ENCODE peak calls at places on chromosomes 4 and X, in eight cellular contexts. Z, A, O, J, H, G, L and M are unnamed samples.

GRCh38 chrX:150438165-150438564 is 75.0 kb downstream of the MAMLD1 start:
- DNase-seq in H (no peak), A (peak), J (peak), Z (no peak), L (no peak), G (no peak), O (no peak), M (no peak)

GRCh38 chrX:150841466-150842197 is 56.8 kb downstream of the CD99L2 start:
- DNase-seq in O (no peak), Z (no peak), A (peak), G (no peak), H (no peak), J (peak), L (no peak), M (no peak)

GRCh38 chrX:134727363-134727762 is 69.1 kb upstream of the PLAC1 start:
- DNase-seq in O (no peak), L (no peak), A (peak), H (no peak), G (no peak), J (peak), Z (no peak), M (no peak)

GRCh38 chrX:140502491-140503229 is 2.2 kb downstream of the SOX3 start:
- DNase-seq in L (no peak), G (no peak), O (no peak), Z (no peak), A (no peak), J (no peak), H (no peak), M (no peak)

GRCh38 chr4:48602222-48602621 is 112.2 kb downstream of the ZAR1 start:
- DNase-seq in A (peak), L (no peak), H (peak), J (peak), Z (no peak), G (no peak), O (no peak), M (no peak)

GRCh38 chr4:4424499-4425115 is 37.7 kb downstream of the NSG1 start:
- DNase-seq in J (no peak), L (no peak), O (no peak), G (no peak), Z (no peak), A (no peak), H (no peak), M (no peak)

GRCh38 chr4:141302926-141303325 is 82.2 kb downstream of the ZNF330 start:
- DNase-seq in A (no peak), L (no peak), J (no peak), O (no peak), Z (no peak), H (no peak), G (no peak), M (no peak)

GRCh38 chr4:38565271-38566199 is 98.5 kb upstream of the KLF3 start:
- DNase-seq in J (peak), A (peak), G (peak), Z (no peak), O (no peak), L (peak), H (no peak), M (no peak)

GRCh38 chr4:173332963-173333657 is 1.0 kb downstream of the HMGB2 start:
- DNase-seq in L (no peak), A (peak), J (peak), O (no peak), Z (no peak), G (no peak), H (no peak), M (no peak)

GRCh38 chrX:48071064-48071985 is at the start of gene ZNF630:
- DNase-seq in O (peak), H (no peak), A (peak), Z (peak), G (peak), J (peak), L (peak), M (peak)

GRCh38 chr4:10457255-10457801 is at the start of gene ZNF518B:
- DNase-seq in Z (peak), O (peak), L (no peak), G (peak), H (no peak), J (peak), A (peak), M (peak)

GRCh38 chr4:24321151-24321550 is 263.2 kb downstream of the DHX15 start:
- DNase-seq in J (no peak), L (no peak), Z (no peak), G (no peak), A (peak), O (no peak), H (peak), M (no peak)

GRCh38 chr4:24195976-24196736 is 306.3 kb upstream of the PPARGC1A start:
- DNase-seq in A (no peak), Z (no peak), J (peak), O (no peak), L (no peak), G (no peak), H (no peak), M (no peak)

GRCh38 chrX:83658731-83659130 is 150.6 kb downstream of the POU3F4 start:
- DNase-seq in G (no peak), Z (no peak), H (no peak), J (no peak), O (no peak), L (no peak), A (no peak), M (no peak)

GRCh38 chr4:89276296-89276695 is 31.3 kb downstream of the GPRIN3 start:
- DNase-seq in A (no peak), H (no peak), J (no peak), O (no peak), Z (no peak), G (no peak), L (no peak), M (no peak)

GRCh38 chr4:6380746-6381411 is 91.5 kb downstream of the PPP2R2C start:
- DNase-seq in H (no peak), O (peak), G (no peak), Z (no peak), A (no peak), J (no peak), L (no peak), M (no peak)

GRCh38 chrX:152343306-152343705 is 107.8 kb downstream of the GABRA3 start:
- DNase-seq in L (no peak), G (no peak), O (no peak), J (no peak), H (no peak), Z (no peak), A (peak), M (no peak)

GRCh38 chrX:72269671-72270251 is 7.3 kb downstream of the RPS4X start:
- DNase-seq in H (peak), J (peak), L (no peak), O (peak), G (no peak), A (peak), Z (no peak), M (no peak)

GRCh38 chr4:2837904-2838496 is 5.6 kb upstream of the ADD1 start:
- DNase-seq in J (peak), G (peak), L (no peak), O (peak), Z (peak), A (peak), H (no peak), M (no peak)

GRCh38 chr4:3046149-3046548 is 28.2 kb downstream of the HTT-AS start:
- DNase-seq in Z (no peak), G (no peak), O (no peak), L (no peak), H (no peak), A (no peak), J (no peak), M (no peak)

GRCh38 chr4:15344041-15344440 is 83.8 kb upstream of the C1QTNF7 start:
- DNase-seq in G (no peak), H (peak), L (no peak), O (no peak), J (peak), A (peak), Z (no peak), M (no peak)

GRCh38 chr4:19532120-19532848 is 719.4 kb upstream of the SLIT2 start:
- DNase-seq in J (peak), H (peak), Z (no peak), G (no peak), L (no peak), O (no peak), A (no peak), M (no peak)

GRCh38 chrX:28920554-28920953 is 333.3 kb downstream of the IL1RAPL1 start:
- DNase-seq in L (no peak), J (peak), G (no peak), O (no peak), Z (no peak), H (no peak), A (no peak), M (no peak)

GRCh38 chr4:5827108-5828004 is 65.5 kb downstream of the CRMP1 start:
- DNase-seq in Z (no peak), J (peak), G (no peak), O (no peak), H (no peak), L (no peak), A (peak), M (no peak)

GRCh38 chrX:123184199-123184857 is at the start of gene GRIA3:
- DNase-seq in O (peak), Z (peak), G (peak), L (no peak), A (peak), H (no peak), J (no peak), M (no peak)

GRCh38 chr4:41455215-41455614 is 82.7 kb upstream of the LIMCH1 start:
- DNase-seq in A (no peak), L (no peak), G (no peak), Z (no peak), H (no peak), J (no peak), O (no peak), M (no peak)

GRCh38 chr4:158035662-158036195 is 137.1 kb downstream of the GASK1B start:
- DNase-seq in G (no peak), L (no peak), H (no peak), A (no peak), Z (no peak), O (no peak), J (no peak), M (no peak)

DNA sequence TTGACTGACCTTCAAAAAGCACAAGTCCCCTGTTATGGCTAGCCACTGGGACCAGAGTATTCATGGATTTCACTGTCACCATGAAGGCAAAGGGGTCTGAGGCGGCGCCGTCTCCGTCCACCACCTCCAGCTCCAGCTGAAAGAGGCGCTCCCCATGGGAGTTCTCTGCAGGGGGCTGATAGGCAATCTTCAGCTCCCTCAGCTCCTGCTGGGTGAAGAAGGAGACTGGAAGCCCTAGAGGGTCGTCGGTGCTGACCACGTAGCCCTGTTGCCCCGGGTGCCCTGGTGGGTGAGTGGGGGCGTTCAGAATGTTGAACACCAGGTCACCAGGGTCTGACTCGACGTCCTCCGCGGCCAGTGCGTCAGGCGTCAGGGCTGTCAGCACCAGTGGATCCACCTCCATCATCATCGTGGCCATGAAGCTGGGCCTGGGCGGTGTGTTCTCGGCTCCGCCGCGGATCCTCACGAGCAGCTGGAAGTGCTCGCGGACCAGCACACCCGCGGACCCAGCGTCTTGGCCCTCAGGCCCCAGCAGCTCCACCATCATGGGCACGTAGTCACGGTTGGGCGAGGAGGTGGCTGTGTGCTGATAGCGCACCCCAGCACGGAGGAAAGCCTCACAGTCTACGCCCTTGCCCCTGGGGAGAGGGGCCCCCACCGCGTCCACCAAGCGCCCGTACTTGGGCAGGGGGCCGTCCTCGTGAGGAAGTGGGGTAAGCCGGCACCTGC is 980 bp downstream of the FREM3 start:
- DNase-seq in A (no peak), Z (no peak), H (no peak), G (no peak), O (no peak), L (no peak), J (no peak), M (no peak)
- H3K4me3 ChIP-seq in A (no peak), Z (peak), H (no peak), G (peak), O (peak), L (peak), J (no peak), M (peak)

DNA sequence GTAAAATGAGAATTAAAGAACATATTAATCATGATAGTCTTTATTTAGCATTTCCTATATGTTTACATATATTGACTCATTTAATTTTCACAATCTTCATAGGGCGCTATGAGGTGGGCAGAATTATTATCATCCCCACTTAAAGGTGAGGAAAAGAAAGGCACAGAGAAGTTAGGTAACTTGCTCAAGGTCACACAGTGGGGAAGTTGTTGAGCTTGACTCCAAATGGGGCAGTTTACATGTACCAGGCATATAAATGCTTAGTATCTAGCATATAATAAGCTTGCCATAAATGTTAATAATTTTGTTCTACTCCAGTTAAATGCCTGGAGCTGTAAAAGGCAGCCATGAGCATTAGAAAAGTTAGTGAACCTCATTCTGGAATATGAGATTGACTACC is 1.5 kb downstream of the CMC4 start:
- DNase-seq in L (no peak), O (no peak), J (no peak), H (no peak), G (no peak), Z (no peak), A (no peak), M (no peak)
- H3K4me3 ChIP-seq in L (peak), O (no peak), J (peak), H (peak), G (no peak), Z (peak), A (peak), M (peak)

DNA sequence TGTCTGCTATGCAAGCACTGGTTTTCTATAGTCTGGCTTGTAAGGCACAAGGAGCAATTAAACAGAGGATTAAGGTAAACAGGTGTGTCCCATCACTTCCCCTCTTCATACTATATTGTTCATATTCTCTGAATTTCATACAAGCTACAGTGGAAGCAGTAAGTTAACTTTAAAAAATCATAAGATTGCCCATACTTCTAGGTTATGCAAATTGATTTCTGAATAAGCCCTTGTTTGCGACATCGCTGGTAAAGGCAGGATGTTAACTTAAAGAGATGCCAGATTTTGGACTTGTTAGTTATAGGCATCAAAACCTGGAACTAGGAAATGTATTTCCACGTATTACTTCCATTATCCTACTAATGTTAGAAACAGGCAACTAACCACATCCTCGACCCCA is 1.0 kb upstream of the TMEM131L start:
- DNase-seq in J (no peak), Z (no peak), A (no peak), O (no peak), G (no peak), L (no peak), H (no peak), M (no peak)
- H3K4me3 ChIP-seq in J (no peak), Z (peak), A (no peak), O (peak), G (peak), L (peak), H (peak), M (peak)

GRCh38 chrX:1661048-1661921 is 46.4 kb downstream of the ASMT start:
- DNase-seq in J (no peak), G (no peak), L (no peak), Z (peak), A (no peak), H (no peak), O (peak), M (peak)
- H3K4me3 ChIP-seq in J (no peak), G (no peak), L (peak), Z (no peak), A (no peak), H (no peak), O (no peak), M (no peak)

GRCh38 chr4:76212301-76212700 is 1.3 kb downstream of the SCARB2 start:
- DNase-seq in H (no peak), G (no peak), L (no peak), Z (no peak), O (no peak), J (no peak), A (no peak), M (no peak)

GRCh38 chr4:76208005-76208765 is 5.4 kb downstream of the SCARB2 start:
- DNase-seq in O (peak), L (peak), J (peak), H (peak), Z (peak), A (peak), G (peak), M (peak)

GRCh38 chr4:76209876-76210275 is 3.7 kb downstream of the SCARB2 start:
- DNase-seq in L (no peak), G (no peak), J (no peak), O (no peak), A (no peak), Z (no peak), H (no peak), M (no peak)

GRCh38 chr4:76211769-76212168 is 1.9 kb downstream of the SCARB2 start:
- DNase-seq in G (no peak), H (no peak), L (no peak), J (no peak), Z (no peak), O (no peak), A (no peak), M (no peak)

GRCh38 chr4:76210502-76210901 is 3.1 kb downstream of the SCARB2 start:
- DNase-seq in O (no peak), G (no peak), A (no peak), J (no peak), H (no peak), Z (no peak), L (no peak), M (no peak)
- H3K4me3 ChIP-seq in O (no peak), G (peak), A (no peak), J (no peak), H (no peak), Z (peak), L (no peak), M (peak)

GRCh38 chrX:41024755-41025154 is 60.5 kb upstream of the USP9X start:
- DNase-seq in J (no peak), L (no peak), H (no peak), O (no peak), A (no peak), G (no peak), Z (no peak), M (no peak)

GRCh38 chrX:41029332-41029731 is 55.9 kb upstream of the USP9X start:
- DNase-seq in Z (no peak), O (no peak), J (peak), G (no peak), A (peak), L (no peak), H (no peak), M (no peak)

GRCh38 chrX:41025926-41026325 is 59.3 kb upstream of the USP9X start:
- DNase-seq in A (peak), H (no peak), G (no peak), L (no peak), Z (no peak), O (no peak), J (peak), M (no peak)

GRCh38 chrX:41027388-41027787 is 57.9 kb upstream of the USP9X start:
- DNase-seq in J (peak), Z (no peak), O (no peak), H (no peak), G (no peak), L (no peak), A (peak), M (no peak)

DNA sequence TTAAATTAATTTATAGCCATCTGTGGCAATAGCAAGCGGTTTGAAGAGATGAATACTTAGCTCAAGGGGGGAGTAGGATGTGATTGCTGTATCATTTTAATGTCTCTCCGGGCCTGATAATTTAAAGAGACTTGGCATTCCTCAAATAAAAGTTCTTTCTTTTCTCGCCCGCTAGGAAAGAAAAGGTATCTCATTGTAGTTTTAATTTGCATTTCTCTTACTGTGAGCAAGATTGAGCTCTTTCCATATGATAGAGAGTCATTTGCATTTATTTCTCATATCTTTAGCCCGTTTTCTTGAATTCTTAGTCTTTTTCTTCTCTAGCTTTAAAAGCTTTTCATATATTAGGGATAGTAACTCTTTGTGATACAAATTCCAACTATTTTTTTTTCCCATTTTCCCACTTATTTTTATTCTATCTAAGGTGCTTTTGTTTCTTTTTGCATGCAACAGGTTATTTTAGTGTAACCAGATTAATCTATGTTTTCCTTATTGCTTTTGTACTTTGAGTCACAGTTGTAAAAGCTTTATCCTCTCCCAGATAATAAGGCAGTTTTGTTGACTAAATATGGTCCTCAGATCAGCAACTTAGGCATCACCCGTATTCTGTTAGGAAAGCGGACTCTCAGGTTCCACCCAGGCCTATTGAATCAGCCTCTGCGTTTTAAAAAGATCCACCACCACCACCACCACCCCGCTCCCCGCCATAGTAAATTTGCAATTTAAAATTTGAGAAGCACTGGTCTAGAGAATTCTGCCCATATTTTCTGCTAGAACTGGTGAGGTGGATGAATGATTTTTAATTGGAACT is 58.7 kb upstream of the USP9X start:
- DNase-seq in H (no peak), Z (no peak), A (no peak), L (no peak), J (no peak), G (no peak), O (no peak), M (no peak)
- H3K4me3 ChIP-seq in H (no peak), Z (no peak), A (no peak), L (no peak), J (no peak), G (no peak), O (no peak), M (no peak)

GRCh38 chr4:184732126-184732525 is 1.8 kb downstream of the CENPU start:
- DNase-seq in L (no peak), A (peak), O (no peak), Z (no peak), G (no peak), H (no peak), J (no peak), M (no peak)

GRCh38 chr4:184733654-184734524 is at the start of gene CENPU:
- DNase-seq in G (peak), Z (peak), O (peak), A (peak), L (peak), J (peak), H (peak), M (peak)

GRCh38 chr4:184728858-184729257 is 5.0 kb downstream of the CENPU start:
- DNase-seq in L (no peak), J (peak), G (no peak), H (no peak), Z (no peak), A (peak), O (no peak), M (no peak)

GRCh38 chr4:184727430-184727829 is 6.5 kb downstream of the CENPU start:
- DNase-seq in J (no peak), O (no peak), Z (no peak), A (no peak), L (no peak), H (no peak), G (no peak), M (no peak)

GRCh38 chr4:184731056-184731455 is 2.8 kb downstream of the CENPU start:
- DNase-seq in J (no peak), L (no peak), O (no peak), Z (no peak), H (no peak), A (no peak), G (no peak), M (no peak)
- H3K4me3 ChIP-seq in J (no peak), L (no peak), O (no peak), Z (no peak), H (no peak), A (no peak), G (no peak), M (no peak)

GRCh38 chr4:159106636-159107035 is 3.8 kb downstream of the RAPGEF2 start:
- DNase-seq in H (no peak), J (peak), G (no peak), A (peak), Z (no peak), L (no peak), O (no peak), M (no peak)
- H3K4me3 ChIP-seq in H (no peak), J (no peak), G (peak), A (no peak), Z (peak), L (peak), O (peak), M (peak)